ENCODE peak calls at places on chromosomes 12 and 14, in four cellular contexts. Q, O, D and A are unnamed samples. For H3K36me3, the result is how much of the 10 kb centered on the place peaks cover.

GRCh38 chr12:112285600-112286401 is 96.4 kb downstream of the HECTD4 start:
- DNase-seq in D (no peak), O (no peak), Q (no peak), A (no peak)

GRCh38 chr12:54020587-54020969 is 7.7 kb upstream of the HOXC6 start:
- DNase-seq in D (no peak), Q (no peak), O (no peak), A (no peak)

GRCh38 chr14:30299915-30300314 is 259.0 kb upstream of the G2E3 start:
- DNase-seq in O (no peak), D (no peak), Q (no peak), A (no peak)

GRCh38 chr14:89477391-89477790 is 60.4 kb upstream of the FOXN3 start:
- DNase-seq in D (peak), Q (no peak), O (no peak), A (no peak)

GRCh38 chr12:109518820-109519665 is 41.6 kb downstream of the UBE3B start:
- DNase-seq in D (peak), Q (peak), O (peak), A (peak)

GRCh38 chr14:92847220-92848148 is 53.4 kb downstream of the GOLGA5 start:
- DNase-seq in Q (no peak), D (no peak), O (no peak), A (no peak)

GRCh38 chr12:28027328-28027727 is 54.8 kb upstream of the PTHLH start:
- DNase-seq in D (no peak), Q (no peak), O (peak), A (no peak)

GRCh38 chr12:28583771-28584261 is 393.6 kb downstream of the CCDC91 start:
- DNase-seq in O (peak), D (no peak), Q (peak), A (no peak)

GRCh38 chr14:68619805-68620574 is 172.9 kb downstream of the ZFP36L1 start:
- DNase-seq in D (no peak), O (no peak), Q (peak), A (peak)

GRCh38 chr12:15700595-15700994 is 88.6 kb downstream of the EPS8 start:
- DNase-seq in O (no peak), D (no peak), Q (peak), A (peak)

GRCh38 chr14:21771671-21772070 is 98.1 kb upstream of the OR4E1 start:
- DNase-seq in O (no peak), D (peak), Q (no peak), A (no peak)

GRCh38 chr14:105909046-105909827 is 382.9 kb downstream of the TMEM121 start:
- DNase-seq in O (no peak), D (no peak), Q (no peak), A (no peak)

GRCh38 chr12:46814143-46814542 is 11.7 kb downstream of the SLC38A4 start:
- DNase-seq in Q (no peak), O (no peak), D (no peak), A (no peak)

GRCh38 chr12:108914031-108914630 is 34.2 kb downstream of the DAO start:
- DNase-seq in O (no peak), D (no peak), Q (no peak), A (no peak)

GRCh38 chr12:15179672-15180071 is 41.5 kb downstream of the RERG start:
- DNase-seq in Q (no peak), D (no peak), O (no peak), A (no peak)

GRCh38 chr12:29316772-29317171 is 64.2 kb downstream of the ERGIC2 start:
- DNase-seq in Q (peak), D (no peak), O (no peak), A (peak)

GRCh38 chr14:91396959-91397815 is 20.4 kb downstream of the CCDC88C start:
- DNase-seq in Q (no peak), D (peak), O (peak), A (no peak)

GRCh38 chr12:84148335-84148734 is 764.3 kb downstream of the SLC6A15 start:
- DNase-seq in O (no peak), Q (no peak), D (no peak), A (no peak)

GRCh38 chr14:35287481-35288013 is 4.6 kb upstream of the PSMA6 start:
- DNase-seq in Q (no peak), O (peak), D (no peak), A (no peak)

GRCh38 chr12:100221523-100221922 is 20.9 kb downstream of the ACTR6 start:
- DNase-seq in Q (no peak), O (no peak), D (no peak), A (no peak)

GRCh38 chr12:16668198-16668597 is 62.2 kb upstream of the LMO3 start:
- DNase-seq in Q (no peak), O (no peak), D (no peak), A (no peak)

GRCh38 chr12:50763637-50764115 is at the start of gene ATF1:
- DNase-seq in O (peak), D (peak), Q (peak), A (peak)

GRCh38 chr12:128629979-128630378 is 193.8 kb downstream of the SLC15A4 start:
- DNase-seq in O (no peak), Q (no peak), D (no peak), A (no peak)

GRCh38 chr12:120687570-120688289 is 781 bp downstream of the MLEC start:
- DNase-seq in Q (no peak), O (peak), D (peak), A (no peak)

GRCh38 chr14:32010561-32011188 is 66.4 kb upstream of the ARHGAP5 start:
- DNase-seq in D (no peak), Q (peak), O (no peak), A (peak)

GRCh38 chr12:116320839-116321238 is 43.3 kb upstream of the MED13L start:
- DNase-seq in Q (peak), O (no peak), D (no peak), A (no peak)

GRCh38 chr12:3634348-3634747 is 118.6 kb downstream of the CRACR2A start:
- DNase-seq in O (no peak), D (no peak), Q (no peak), A (no peak)

GRCh38 chr12:3631272-3631637 is 121.7 kb downstream of the CRACR2A start:
- DNase-seq in D (no peak), O (no peak), Q (no peak), A (no peak)

GRCh38 chr12:3633396-3633795 is 119.5 kb downstream of the CRACR2A start:
- DNase-seq in Q (no peak), D (no peak), O (no peak), A (no peak)

GRCh38 chr12:3630621-3631271 is 122.2 kb downstream of the CRACR2A start:
- DNase-seq in Q (no peak), D (no peak), O (no peak), A (no peak)

GRCh38 chr12:3632256-3633240 is 120.4 kb downstream of the CRACR2A start:
- DNase-seq in D (no peak), O (peak), Q (no peak), A (no peak)
- TF ChIP-seq CTCF in D (no peak), O (no peak), Q (no peak), A (no peak)

DNA sequence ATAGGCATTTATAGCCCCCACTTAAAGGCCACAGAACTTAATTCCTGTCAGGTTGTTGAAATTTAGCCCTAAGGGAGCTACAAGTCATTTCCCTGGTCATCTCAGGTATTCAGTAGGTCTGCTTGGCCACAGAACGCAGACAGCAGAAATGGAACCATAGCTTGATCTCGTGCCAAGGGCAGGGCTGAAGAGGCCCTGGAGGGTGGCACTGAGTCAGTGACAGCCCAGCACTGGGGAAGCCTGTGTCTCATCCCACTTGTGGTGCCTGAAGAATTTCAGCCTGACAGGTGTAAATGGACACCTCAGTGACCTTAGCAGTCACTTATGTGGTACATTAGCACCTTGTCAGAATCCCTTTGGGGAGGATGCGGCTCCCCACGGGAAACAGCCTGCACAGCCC is 6.6 kb downstream of the PRKAB1 start:
- DNase-seq in Q (no peak), D (no peak), O (no peak), A (no peak)
- H3K36me3 ChIP-seq in Q (half or more), D (under half), O (half or more), A (half or more)

GRCh38 chr12:117508468-117508867 is 147.0 kb upstream of the NOS1 start:
- DNase-seq in D (no peak), Q (no peak), O (no peak), A (no peak)
- H3K4me3 ChIP-seq in D (no peak), Q (no peak), O (no peak), A (no peak)

GRCh38 chr14:74567219-74567618 is 44.8 kb downstream of the LTBP2 start:
- DNase-seq in D (no peak), Q (no peak), O (no peak), A (no peak)

GRCh38 chr14:74568380-74568649 is 43.7 kb downstream of the LTBP2 start:
- DNase-seq in Q (no peak), O (no peak), D (no peak), A (no peak)

GRCh38 chr14:74567646-74568379 is 44.2 kb downstream of the LTBP2 start:
- DNase-seq in Q (no peak), O (no peak), D (no peak), A (no peak)

GRCh38 chr14:74568896-74569295 is 43.1 kb downstream of the LTBP2 start:
- DNase-seq in D (peak), Q (no peak), O (no peak), A (no peak)

GRCh38 chr14:74566174-74567125 is 45.6 kb downstream of the LTBP2 start:
- DNase-seq in O (no peak), Q (no peak), D (no peak), A (no peak)
- TF ChIP-seq CTCF in O (no peak), Q (no peak), D (no peak), A (no peak)

GRCh38 chr14:102044566-102044965 is 42.3 kb downstream of the HSP90AA1 start:
- DNase-seq in Q (no peak), O (no peak), D (no peak), A (no peak)

GRCh38 chr14:102042699-102043098 is 44.1 kb downstream of the HSP90AA1 start:
- DNase-seq in D (no peak), O (no peak), Q (no peak), A (no peak)

GRCh38 chr14:102046337-102047278 is 40.2 kb downstream of the HSP90AA1 start:
- DNase-seq in D (peak), O (peak), Q (peak), A (no peak)

GRCh38 chr14:102040153-102040552 is 46.7 kb downstream of the HSP90AA1 start:
- DNase-seq in O (no peak), Q (no peak), D (no peak), A (no peak)

GRCh38 chr14:102043251-102044025 is 43.4 kb downstream of the HSP90AA1 start:
- DNase-seq in O (no peak), Q (no peak), D (no peak), A (no peak)
- H3K36me3 ChIP-seq in O (half or more), Q (half or more), D (under half), A (half or more)

GRCh38 chr12:93438266-93439050 is 3.3 kb downstream of the UBE2N start:
- DNase-seq in D (no peak), Q (no peak), O (no peak), A (no peak)
- H3K4me3 ChIP-seq in D (no peak), Q (no peak), O (no peak), A (no peak)

GRCh38 chr14:77979171-77979570 is 179.3 kb downstream of the ADCK1 start:
- DNase-seq in Q (no peak), D (no peak), O (no peak), A (no peak)

GRCh38 chr14:77985235-77985634 is 184.9 kb upstream of the NRXN3 start:
- DNase-seq in Q (no peak), O (peak), D (no peak), A (peak)

GRCh38 chr14:77980475-77981321 is 180.8 kb downstream of the ADCK1 start:
- DNase-seq in D (peak), Q (no peak), O (no peak), A (no peak)

DNA sequence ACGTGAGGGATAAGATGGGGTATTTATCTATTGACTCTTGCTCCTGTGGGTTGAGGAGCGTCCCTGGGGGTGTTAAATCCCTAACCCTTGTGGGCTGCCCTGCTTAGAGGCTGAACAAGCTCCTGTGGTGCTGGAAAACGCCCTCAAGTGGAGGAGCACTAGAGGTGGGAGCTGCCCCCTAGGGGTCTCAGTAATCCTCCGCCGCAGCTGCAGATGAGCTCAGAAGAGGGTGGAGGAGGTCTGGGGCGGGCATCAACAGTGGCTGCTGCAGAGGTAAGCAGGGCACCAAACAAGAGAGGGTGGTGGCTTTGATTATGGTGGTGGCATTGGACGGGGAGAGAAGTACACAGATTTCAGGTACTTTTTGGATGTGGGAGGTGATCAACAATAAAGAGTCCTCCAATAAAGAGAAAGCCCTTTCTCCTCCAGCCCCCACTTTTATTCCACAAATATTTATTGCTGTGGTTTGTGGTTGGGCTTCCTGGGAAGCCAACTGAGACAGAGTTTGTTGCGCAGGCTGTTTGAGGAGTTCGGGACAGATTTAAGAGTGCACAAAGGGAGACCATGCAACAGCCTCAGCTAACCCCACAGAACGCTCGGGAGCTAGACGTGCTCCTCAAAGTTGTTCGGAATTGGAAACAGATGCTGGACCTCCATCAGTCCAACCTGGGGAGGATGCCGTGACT is 179.9 kb downstream of the ADCK1 start:
- DNase-seq in D (no peak), Q (no peak), O (peak), A (no peak)
- TF ChIP-seq CTCF in D (no peak), Q (no peak), O (peak), A (peak)